ENCODE peak calls at places on chromosomes 11 and 22, in four cellular contexts. C is GM20000, W is fibroblast of mammary gland, E is Panc1. Z is an unnamed sample.

GRCh38 chr11:97722065-97722464 is 1298.7 kb upstream of the CNTN5 start:
- DNase-seq in C (no peak), W (peak; percentile 74), E (no peak), Z (peak; percentile 89)

GRCh38 chr22:24417901-24418641 is 9.3 kb upstream of the ADORA2A start:
- DNase-seq in C (no peak), W (peak; percentile 56), E (no peak), Z (peak; percentile 80)

GRCh38 chr22:23752090-23752691 is 1.3 kb upstream of the ZNF70 start:
- DNase-seq in C (peak; percentile 77), W (no peak), E (no peak), Z (no peak)

GRCh38 chr11:95908826-95909225 is 15.1 kb downstream of the MTMR2 start:
- DNase-seq in C (no peak), W (peak; percentile 55), E (no peak), Z (no peak)

GRCh38 chr11:60175860-60176275 is 7.0 kb downstream of the MS4A6A start:
- DNase-seq in C (no peak), W (no peak), E (no peak), Z (no peak)

GRCh38 chr11:72221386-72221785 is 3.2 kb upstream of the INPPL1 start:
- DNase-seq in C (no peak), W (no peak), E (no peak), Z (no peak)

GRCh38 chr22:45418056-45418769 is 4.7 kb downstream of the RIBC2 start:
- DNase-seq in C (no peak), W (no peak), E (no peak), Z (no peak)

GRCh38 chr11:27193434-27194225 is 153.0 kb downstream of the BBOX1 start:
- DNase-seq in C (no peak), W (no peak), E (no peak), Z (no peak)

GRCh38 chr11:118052581-118053206 is 24.2 kb upstream of the TMPRSS4 start:
- DNase-seq in C (no peak), W (no peak), E (no peak), Z (no peak)

GRCh38 chr11:129894281-129895125 is 875 bp downstream of the NFRKB start:
- DNase-seq in C (no peak), W (no peak), E (no peak), Z (peak; percentile 23)

GRCh38 chr11:94604496-94604895 is 37.3 kb downstream of the PIWIL4 start:
- DNase-seq in C (no peak), W (no peak), E (no peak), Z (no peak)

GRCh38 chr11:44789466-44789865 is 62.7 kb downstream of the TSPAN18 start:
- DNase-seq in C (no peak), W (no peak), E (no peak), Z (no peak)

GRCh38 chr22:45072322-45072903 is 62.6 kb upstream of the PHF21B start:
- DNase-seq in C (no peak), W (peak; percentile 86), E (no peak), Z (peak; percentile 93)

GRCh38 chr11:74678591-74679512 is 52.4 kb downstream of the CHRDL2 start:
- DNase-seq in C (no peak), W (peak; percentile 84), E (no peak), Z (no peak)

GRCh38 chr11:19800714-19801519 is 88.3 kb downstream of the NAV2 start:
- DNase-seq in C (no peak), W (peak; percentile 34), E (no peak), Z (peak; percentile 46)

GRCh38 chr22:45246060-45246985 is 5.6 kb upstream of the KIAA0930 start:
- DNase-seq in C (no peak), W (peak; percentile 96), E (peak; percentile 71), Z (peak; percentile 96)

DNA sequence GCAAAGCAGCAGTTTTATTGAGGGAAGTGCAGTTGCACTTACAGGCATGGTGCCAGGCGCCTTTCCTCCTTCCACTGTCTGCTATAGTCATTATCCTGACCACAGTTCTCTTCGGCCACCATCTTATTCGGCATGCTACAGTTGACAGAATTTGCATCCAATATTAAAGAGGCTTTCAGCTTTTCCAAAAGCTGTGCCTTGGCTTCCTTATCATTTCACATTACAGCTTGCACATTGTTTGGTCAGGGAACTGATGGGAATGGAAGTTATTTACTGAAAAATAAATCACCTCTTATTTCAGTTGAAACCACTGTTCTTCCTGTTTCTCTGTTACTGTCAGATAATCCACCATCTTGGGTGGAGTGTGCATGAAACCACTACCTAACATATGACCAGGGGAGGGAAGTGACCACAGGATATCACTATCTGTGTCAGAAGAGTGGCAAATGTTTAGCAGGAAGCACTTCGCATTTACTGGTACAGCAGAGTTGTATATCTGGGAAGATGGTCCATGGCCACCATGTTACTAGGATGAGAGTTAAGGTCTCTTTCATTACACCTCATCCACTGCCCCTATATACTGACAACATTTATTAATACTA is 74.6 kb upstream of the PICALM start:
- DNase-seq in C (no peak), W (no peak), E (no peak), Z (no peak)
- TF ChIP-seq CTCF in C (no peak), W (no peak), E (no peak), Z (no peak)

GRCh38 chr22:38843201-38843715 is 570 bp downstream of the NPTXR start:
- DNase-seq in C (peak; percentile 79), W (peak; percentile 52), E (no peak), Z (no peak)
- TF ChIP-seq CTCF in C (no peak), W (no peak), E (no peak), Z (no peak)

GRCh38 chr11:35144103-35144741 is 5.3 kb downstream of the CD44 start:
- DNase-seq in C (peak; percentile 75), W (peak; percentile 75), E (no peak), Z (peak; percentile 90)
- TF ChIP-seq CTCF in C (no peak), W (no peak), E (peak; percentile 5), Z (no peak)

GRCh38 chr11:372809-373715 is 3.8 kb downstream of the B4GALNT4 start:
- DNase-seq in C (no peak), W (no peak), E (no peak), Z (no peak)
- TF ChIP-seq CTCF in C (no peak), W (no peak), E (no peak), Z (no peak)

DNA sequence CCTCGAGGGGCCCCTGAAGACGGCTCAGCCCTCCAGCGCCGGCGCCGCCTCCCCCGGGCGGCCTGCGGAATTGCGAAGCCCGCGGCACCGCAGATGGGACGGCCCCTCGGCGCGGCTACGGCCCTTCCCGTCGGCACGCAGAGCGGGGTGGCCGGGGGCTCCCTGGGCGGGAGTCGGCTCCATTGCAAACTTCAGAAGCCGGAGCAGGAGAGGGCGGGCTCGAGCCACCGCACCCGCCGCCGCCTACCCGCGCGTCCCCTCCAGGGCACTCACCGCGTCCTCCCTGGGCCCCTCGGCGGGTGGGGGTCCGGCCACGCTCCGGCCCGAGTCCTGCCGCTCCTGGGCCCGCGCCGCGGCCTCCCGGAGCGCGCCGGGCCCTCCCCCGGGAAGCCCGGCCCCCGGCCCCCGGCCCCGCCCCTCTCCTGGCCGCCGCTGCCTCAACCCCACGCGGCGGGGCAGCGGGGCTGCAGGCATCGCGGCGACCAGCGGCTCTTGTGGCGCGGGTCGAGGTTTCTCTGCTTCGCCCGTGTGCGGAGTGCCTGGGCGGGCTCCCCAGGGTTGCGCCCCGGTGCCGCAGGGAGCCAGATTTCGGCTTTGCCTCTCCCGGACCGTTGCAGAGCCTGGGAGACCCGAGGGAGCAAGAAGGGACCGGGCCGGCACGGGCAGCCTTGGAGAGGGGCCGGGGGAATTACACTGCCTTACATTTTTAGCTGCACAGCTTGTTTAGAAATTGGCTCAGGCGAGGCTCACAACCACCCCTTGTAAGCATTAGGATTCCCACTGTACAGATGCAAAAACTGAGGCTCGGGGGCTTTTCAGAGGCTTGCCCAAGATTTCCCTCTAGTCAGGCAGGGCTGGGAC is at the start of gene PACSIN3:
- DNase-seq in C (peak; percentile 85), W (no peak), E (no peak), Z (peak; percentile 53)
- TF ChIP-seq CTCF in C (no peak), W (no peak), E (peak; percentile 21), Z (no peak)

GRCh38 chr22:37103696-37104452 is 5.6 kb downstream of the TMPRSS6 start:
- DNase-seq in C (no peak), W (no peak), E (no peak), Z (no peak)
- TF ChIP-seq CTCF in C (no peak), W (no peak), E (no peak), Z (no peak)

DNA sequence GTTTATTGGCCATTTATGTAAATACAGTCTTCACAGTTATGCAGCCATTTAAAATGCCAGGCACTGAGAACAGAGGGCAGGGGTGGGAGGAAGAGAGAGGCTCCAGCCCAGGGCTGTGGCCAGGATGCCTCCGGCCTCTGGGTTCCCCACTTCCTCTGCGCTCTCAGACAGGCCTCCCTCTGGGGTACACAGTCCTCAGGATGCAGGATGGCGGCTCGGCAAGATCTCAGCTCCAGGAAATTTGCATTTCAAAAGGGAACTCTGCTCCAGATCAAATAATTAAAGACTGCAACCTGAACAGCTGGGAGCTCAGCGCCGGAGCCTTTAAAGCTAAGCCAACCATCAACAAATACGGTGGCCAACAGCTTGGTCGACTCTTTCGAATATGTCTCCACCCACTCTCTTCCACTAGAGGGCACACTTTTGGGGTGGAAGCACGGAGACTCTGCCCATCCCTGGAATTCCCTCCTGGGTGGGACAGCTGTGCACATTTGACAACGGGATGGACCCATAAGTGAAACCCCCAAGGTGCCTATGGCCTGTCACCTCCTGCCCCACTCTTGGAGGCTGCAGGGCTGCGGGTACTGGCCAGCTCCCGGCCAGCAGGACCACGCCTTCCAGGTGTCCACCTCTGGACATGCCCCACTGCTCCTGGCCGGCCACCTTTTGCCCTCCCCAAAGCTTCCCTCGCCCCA is 1044.7 kb downstream of the BRD1 start:
- DNase-seq in C (no peak), W (no peak), E (no peak), Z (no peak)
- TF ChIP-seq CTCF in C (no peak), W (no peak), E (peak; percentile 61), Z (no peak)

Z was measured in MCF 10A.